ENCODE peak calls at places on chromosomes 16 and 17, in nine cellular contexts. O is HCEC 1CT; W is effector CD4-positive, alpha-beta T cell; Q is HEK293T; P is activated T-helper 9 cell treated with anti-CD3 and anti-CD28 coated beads, Interleukin-2, amount 50 U/mL, for 16 hours; L is NCI-H1694 treated with DMSO at 0.1 percent for 48 hours; X is GM12878; V is central memory CD4-positive, alpha-beta T cell; G is stimulated activated CD8-positive, alpha-beta memory T cell treated with anti-CD3 and anti-CD28 coated beads, Interleukin-4, amount 100 ng/mL, for 4 hours. N is an unnamed sample.

GRCh38 chr17:68184816-68185436 is 62.9 kb upstream of the AMZ2 start:
- DNase-seq in L (no peak), Q (no peak), V (peak), G (no peak), O (no peak), P (no peak), W (peak), X (no peak), N (no peak)

GRCh38 chr17:15051913-15052312 is 213.2 kb downstream of the PMP22 start:
- DNase-seq in O (no peak), W (no peak), X (no peak), L (no peak), V (no peak), G (no peak), Q (no peak), P (no peak), N (no peak)

GRCh38 chr17:1460233-1460632 is 4.2 kb upstream of the CRK start:
- DNase-seq in V (no peak), W (no peak), L (no peak), X (no peak), O (peak), Q (no peak), P (no peak), G (no peak), N (no peak)

GRCh38 chr16:56364865-56365264 is 60.5 kb downstream of the AMFR start:
- DNase-seq in G (no peak), V (no peak), X (no peak), L (no peak), W (no peak), O (no peak), P (no peak), Q (no peak), N (no peak)

GRCh38 chr17:77696151-77696719 is 262.3 kb upstream of the TNRC6C start:
- DNase-seq in O (no peak), L (no peak), Q (no peak), W (no peak), G (no peak), X (no peak), P (no peak), V (no peak), N (no peak)

GRCh38 chr17:9937164-9937835 is 32.2 kb upstream of the RCVRN start:
- DNase-seq in X (no peak), G (no peak), Q (no peak), V (no peak), W (no peak), L (no peak), P (no peak), O (no peak), N (no peak)

GRCh38 chr17:37828313-37829124 is 83.7 kb upstream of the HNF1B start:
- DNase-seq in G (no peak), Q (no peak), O (peak), X (no peak), P (no peak), V (no peak), L (no peak), W (no peak), N (peak)

GRCh38 chr17:74712756-74713155 is at the start of gene CD300LF:
- DNase-seq in Q (no peak), V (no peak), G (no peak), W (no peak), O (no peak), P (no peak), L (no peak), X (no peak), N (no peak)

GRCh38 chr17:17305282-17305801 is 2.2 kb downstream of the NT5M start:
- DNase-seq in X (peak), W (peak), G (no peak), Q (no peak), P (peak), V (peak), O (no peak), L (peak), N (peak)

GRCh38 chr17:34533811-34534527 is 45.4 kb upstream of the TMEM132E start:
- DNase-seq in Q (no peak), V (no peak), G (no peak), L (no peak), P (no peak), W (no peak), X (no peak), O (peak), N (no peak)